ENCODE peak calls at places on chromosomes 16 and 17, in ten cellular contexts. R is heart right ventricle; D is IMR-90; N is mucosa of descending colon; I is gastrocnemius medialis; G is prostate gland; C is CD8-positive, alpha-beta memory T cell; L is PC-3; F is esophagus squamous epithelium; U is H7. J is an unnamed sample.

GRCh38 chr16:25020112-25020591 is 5.0 kb upstream of the ARHGAP17 start:
- DNase-seq in R (no peak), D (no peak), N (no peak), I (no peak), G (no peak), C (no peak), L (no peak), F (no peak), U (no peak), J (no peak)

GRCh38 chr16:79826732-79827514 is 226.4 kb upstream of the MAF start:
- DNase-seq in R (no peak), D (no peak), N (no peak), I (no peak), G (no peak), C (no peak), L (no peak), F (no peak), U (no peak), J (no peak)

GRCh38 chr17:703081-703875 is 11.4 kb downstream of the VPS53 start:
- DNase-seq in R (no peak), D (peak; percentile 49), N (no peak), I (no peak), G (no peak), C (no peak), L (no peak), F (no peak), U (no peak), J (no peak)

GRCh38 chr16:12252616-12253015 is 276.1 kb downstream of the SNX29 start:
- DNase-seq in R (no peak), D (no peak), N (no peak), I (no peak), G (no peak), C (no peak), L (no peak), F (no peak), U (no peak), J (no peak)

GRCh38 chr17:72176902-72177660 is 56.3 kb downstream of the SOX9 start:
- DNase-seq in R (no peak), D (peak; percentile 77), N (no peak), I (no peak), G (no peak), C (no peak), L (no peak), F (no peak), U (no peak), J (no peak)

GRCh38 chr17:4747847-4748246 is 8.1 kb upstream of the CXCL16 start:
- DNase-seq in R (no peak), D (no peak), N (no peak), I (no peak), G (no peak), C (no peak), L (no peak), F (no peak), U (no peak), J (no peak)

GRCh38 chr16:13568803-13569202 is 351.2 kb upstream of the ERCC4 start:
- DNase-seq in R (no peak), D (no peak), N (no peak), I (no peak), G (no peak), C (no peak), L (no peak), F (no peak), U (no peak), J (no peak)

GRCh38 chr16:11806721-11807120 is 9.7 kb upstream of the ZC3H7A start:
- DNase-seq in R (no peak), D (peak; percentile 55), N (no peak), I (no peak), G (no peak), C (no peak), L (no peak), F (no peak), U (no peak), J (no peak)

GRCh38 chr17:72467841-72468653 is 347.2 kb downstream of the SOX9 start:
- DNase-seq in R (no peak), D (no peak), N (peak; percentile 83), I (no peak), G (peak; percentile 96), C (no peak), L (no peak), F (no peak), U (no peak), J (no peak)

GRCh38 chr17:73683788-73684582 is 39.7 kb upstream of the SDK2 start:
- DNase-seq in R (no peak), D (no peak), N (no peak), I (no peak), G (no peak), C (no peak), L (no peak), F (no peak), U (no peak), J (no peak)

GRCh38 chr16:71467810-71468209 is 5.8 kb upstream of the ZNF23 start:
- DNase-seq in R (peak; percentile 20), D (peak; percentile 28), N (no peak), I (no peak), G (no peak), C (peak; percentile 20), L (peak; percentile 40), F (no peak), U (peak; percentile 80), J (no peak)

GRCh38 chr16:10188236-10188635 is 6.0 kb upstream of the GRIN2A start:
- DNase-seq in R (no peak), D (no peak), N (no peak), I (no peak), G (no peak), C (no peak), L (peak; percentile 5), F (no peak), U (no peak), J (no peak)

GRCh38 chr17:13002761-13003453 is 14.9 kb downstream of the ELAC2 start:
- DNase-seq in R (peak; percentile 81), D (peak; percentile 77), N (no peak), I (peak; percentile 61), G (peak; percentile 68), C (peak; percentile 27), L (peak; percentile 83), F (no peak), U (peak; percentile 87), J (no peak)

GRCh38 chr16:71327720-71328119 is 30.8 kb upstream of the CALB2 start:
- DNase-seq in R (no peak), D (no peak), N (no peak), I (no peak), G (no peak), C (no peak), L (no peak), F (no peak), U (no peak), J (no peak)

DNA sequence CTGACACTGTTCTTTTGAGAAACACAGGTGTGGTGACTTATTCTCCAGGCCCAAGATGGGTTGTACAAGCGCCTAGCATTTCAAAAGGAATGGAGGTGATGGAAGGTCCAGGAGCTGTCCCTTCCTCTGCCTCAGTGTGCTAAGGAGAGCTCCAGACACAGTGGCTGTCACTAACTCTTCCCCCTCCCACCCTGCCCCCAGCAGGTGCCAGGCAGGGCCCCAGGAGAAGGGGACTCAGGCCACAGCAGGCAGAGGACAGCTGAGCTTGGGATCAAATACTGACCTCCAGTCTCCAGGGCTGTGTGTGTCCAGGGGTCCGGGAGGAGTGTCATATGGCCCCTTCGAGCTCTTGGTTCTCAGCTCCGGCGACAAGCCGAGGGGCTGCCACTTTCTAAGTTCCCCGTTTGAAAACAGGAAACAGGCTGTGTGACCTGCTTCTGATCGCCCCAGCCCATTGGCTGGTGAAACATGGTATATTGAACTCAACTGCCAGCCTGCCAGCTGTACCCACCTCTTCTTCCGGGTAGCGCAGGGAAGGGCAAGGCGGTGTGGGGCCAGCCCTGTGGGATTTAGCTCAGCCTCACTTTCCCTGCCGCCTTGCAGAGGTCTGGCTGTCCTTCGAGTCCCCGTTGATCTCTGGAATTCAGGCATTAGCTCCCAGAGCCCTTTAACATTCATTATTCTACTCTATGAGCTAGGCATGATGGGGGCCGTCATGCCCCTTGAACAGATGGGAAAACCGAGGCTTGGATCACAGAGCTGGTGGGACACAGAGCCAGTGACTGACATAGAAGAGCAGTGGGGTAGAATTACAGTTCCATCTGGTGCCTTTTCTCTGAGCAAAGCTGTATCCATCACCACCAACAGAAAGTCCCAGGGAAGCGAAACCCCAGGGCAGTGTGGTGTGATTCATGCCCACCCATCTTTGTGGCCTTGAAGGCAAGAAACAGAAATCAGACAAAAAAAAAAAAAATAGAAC is at the start of gene SNX20:
- DNase-seq in R (no peak), D (no peak), N (peak; percentile 77), I (no peak), G (no peak), C (peak; percentile 61), L (no peak), F (no peak), U (peak; percentile 31), J (no peak)
- H3K4me3 ChIP-seq in R (peak within 1 kb of the TSS; percentile 26), D (no peak within 1 kb of the TSS), N (no peak within 1 kb of the TSS), I (peak within 1 kb of the TSS; percentile 14), G (no peak within 1 kb of the TSS), C (peak within 1 kb of the TSS; percentile 89), L (no peak within 1 kb of the TSS), F (no peak within 1 kb of the TSS), U (no peak within 1 kb of the TSS), J (no peak within 1 kb of the TSS)

GRCh38 chr16:65119905-65120341 is 1.9 kb downstream of the CDH11 start:
- DNase-seq in R (no peak), D (peak; percentile 76), N (no peak), I (no peak), G (no peak), C (no peak), L (peak; percentile 62), F (no peak), U (no peak), J (no peak)
- H3K4me3 ChIP-seq in R (peak overlapping the region; percentile 64), D (peak overlapping the region; percentile 96), N (no peak overlapping the region), I (no peak overlapping the region), G (peak overlapping the region; percentile 44), C (no peak overlapping the region), L (peak overlapping the region; percentile 90), F (peak overlapping the region; percentile 30), U (peak overlapping the region; percentile 14), J (peak overlapping the region; percentile 68)

GRCh38 chr16:3459401-3460090 is 16.1 kb downstream of the NAA60 start:
- DNase-seq in R (no peak), D (peak; percentile 29), N (no peak), I (no peak), G (no peak), C (no peak), L (peak; percentile 3), F (no peak), U (peak; percentile 58), J (no peak)
- H3K4me3 ChIP-seq in R (peak overlapping the region; percentile 81), D (peak overlapping the region; percentile 86), N (no peak overlapping the region), I (peak overlapping the region; percentile 73), G (peak overlapping the region; percentile 78), C (peak overlapping the region; percentile 84), L (peak overlapping the region; percentile 93), F (no peak overlapping the region), U (no peak overlapping the region), J (peak overlapping the region; percentile 95)

GRCh38 chr17:44607836-44608690 is 48.2 kb upstream of the MEIOC start:
- DNase-seq in R (peak; percentile 42), D (peak; percentile 74), N (no peak), I (no peak), G (no peak), C (no peak), L (no peak), F (no peak), U (peak; percentile 89), J (no peak)
- H3K4me3 ChIP-seq in R (no peak overlapping the region), D (no peak overlapping the region), N (no peak overlapping the region), I (no peak overlapping the region), G (no peak overlapping the region), C (no peak overlapping the region), L (no peak overlapping the region), F (no peak overlapping the region), U (no peak overlapping the region), J (no peak overlapping the region)

GRCh38 chr17:50218771-50219315 is 17.4 kb upstream of the COL1A1 start:
- DNase-seq in R (no peak), D (peak; percentile 96), N (no peak), I (no peak), G (no peak), C (no peak), L (peak; percentile 82), F (no peak), U (no peak), J (peak; percentile 86)
- H3K4me3 ChIP-seq in R (no peak overlapping the region), D (no peak overlapping the region), N (no peak overlapping the region), I (no peak overlapping the region), G (no peak overlapping the region), C (no peak overlapping the region), L (peak overlapping the region; percentile 13), F (no peak overlapping the region), U (no peak overlapping the region), J (no peak overlapping the region)